ENCODE peak calls at places on chromosomes 2 and 18, in four cellular contexts. One of them, this sample, is unnamed.

GRCh38 chr2:65231892-65232477 is 4.4 kb downstream of the ACTR2 start:
- DNase-seq in mammary epithelial cell: no peak
- DNase-seq in fibroblast of lung: peak
- DNase-seq in small intestine: no peak
- DNase-seq in this sample: no peak

GRCh38 chr2:31784868-31785267 is 204.1 kb upstream of the SRD5A2 start:
- DNase-seq in mammary epithelial cell: no peak
- DNase-seq in fibroblast of lung: no peak
- DNase-seq in small intestine: no peak
- DNase-seq in this sample: no peak

GRCh38 chr18:58379443-58379842 is 249.4 kb downstream of the ALPK2 start:
- DNase-seq in mammary epithelial cell: no peak
- DNase-seq in fibroblast of lung: no peak
- DNase-seq in small intestine: no peak
- DNase-seq in this sample: no peak

GRCh38 chr2:64419591-64420165 is 34.3 kb upstream of the LGALSL start:
- DNase-seq in mammary epithelial cell: no peak
- DNase-seq in fibroblast of lung: peak
- DNase-seq in small intestine: no peak
- DNase-seq in this sample: no peak

GRCh38 chr2:47525167-47525566 is 122.2 kb downstream of the MSH2 start:
- DNase-seq in mammary epithelial cell: no peak
- DNase-seq in fibroblast of lung: no peak
- DNase-seq in small intestine: no peak
- DNase-seq in this sample: no peak

GRCh38 chr2:150188177-150188576 is 299.3 kb downstream of the RND3 start:
- DNase-seq in mammary epithelial cell: peak
- DNase-seq in fibroblast of lung: no peak
- DNase-seq in small intestine: peak
- DNase-seq in this sample: no peak

GRCh38 chr2:179123272-179123662 is 73.3 kb upstream of the CCDC141 start:
- DNase-seq in mammary epithelial cell: no peak
- DNase-seq in fibroblast of lung: no peak
- DNase-seq in small intestine: no peak
- DNase-seq in this sample: no peak

GRCh38 chr18:25726278-25726677 is 364.1 kb downstream of the SS18 start:
- DNase-seq in mammary epithelial cell: no peak
- DNase-seq in fibroblast of lung: peak
- DNase-seq in small intestine: no peak
- DNase-seq in this sample: no peak

GRCh38 chr2:64645014-64645418 is 8.7 kb downstream of the SERTAD2 start:
- DNase-seq in mammary epithelial cell: peak
- DNase-seq in fibroblast of lung: peak
- DNase-seq in small intestine: peak
- DNase-seq in this sample: no peak

GRCh38 chr2:145110668-145111067 is 590.7 kb upstream of the ZEB2 start:
- DNase-seq in mammary epithelial cell: no peak
- DNase-seq in fibroblast of lung: peak
- DNase-seq in small intestine: no peak
- DNase-seq in this sample: no peak

GRCh38 chr2:20135631-20136050 is 84.2 kb upstream of the LAPTM4A start:
- DNase-seq in mammary epithelial cell: no peak
- DNase-seq in fibroblast of lung: peak
- DNase-seq in small intestine: peak
- DNase-seq in this sample: no peak

GRCh38 chr18:57664600-57665165 is 43.0 kb upstream of the NARS1 start:
- DNase-seq in mammary epithelial cell: no peak
- DNase-seq in fibroblast of lung: no peak
- DNase-seq in small intestine: no peak
- DNase-seq in this sample: no peak

GRCh38 chr2:219723311-219723710 is 95.9 kb downstream of the SLC4A3 start:
- DNase-seq in mammary epithelial cell: no peak
- DNase-seq in fibroblast of lung: no peak
- DNase-seq in small intestine: no peak
- DNase-seq in this sample: no peak

GRCh38 chr2:40251146-40251545 is 200.7 kb downstream of the SLC8A1 start:
- DNase-seq in mammary epithelial cell: no peak
- DNase-seq in fibroblast of lung: no peak
- DNase-seq in small intestine: peak
- DNase-seq in this sample: no peak

GRCh38 chr2:36597003-36597531 is 901 bp downstream of the FEZ2 start:
- DNase-seq in mammary epithelial cell: peak
- DNase-seq in fibroblast of lung: no peak
- DNase-seq in small intestine: peak
- DNase-seq in this sample: no peak

GRCh38 chr18:7566587-7567486 is at the start of gene PTPRM:
- DNase-seq in mammary epithelial cell: peak
- DNase-seq in fibroblast of lung: peak
- DNase-seq in small intestine: peak
- DNase-seq in this sample: peak

GRCh38 chr18:25349131-25349925 is 2.6 kb downstream of the ZNF521 start:
- DNase-seq in mammary epithelial cell: no peak
- DNase-seq in fibroblast of lung: peak
- DNase-seq in small intestine: no peak
- DNase-seq in this sample: peak

GRCh38 chr2:239819091-239819973 is 205.8 kb downstream of the NDUFA10 start:
- DNase-seq in mammary epithelial cell: no peak
- DNase-seq in fibroblast of lung: no peak
- DNase-seq in small intestine: no peak
- DNase-seq in this sample: no peak

GRCh38 chr2:31446848-31447247 is 32.3 kb upstream of the XDH start:
- DNase-seq in mammary epithelial cell: no peak
- DNase-seq in fibroblast of lung: peak
- DNase-seq in small intestine: no peak
- DNase-seq in this sample: no peak

GRCh38 chr2:33223851-33224250 is 252.6 kb upstream of the RASGRP3 start:
- DNase-seq in mammary epithelial cell: no peak
- DNase-seq in fibroblast of lung: no peak
- DNase-seq in small intestine: no peak
- DNase-seq in this sample: no peak

GRCh38 chr2:225737556-225737955 is 338.0 kb downstream of the NYAP2 start:
- DNase-seq in mammary epithelial cell: peak
- DNase-seq in fibroblast of lung: peak
- DNase-seq in small intestine: no peak
- DNase-seq in this sample: no peak

GRCh38 chr18:25052426-25052825 is 299.5 kb downstream of the ZNF521 start:
- DNase-seq in mammary epithelial cell: no peak
- DNase-seq in fibroblast of lung: no peak
- DNase-seq in small intestine: no peak
- DNase-seq in this sample: no peak

GRCh38 chr2:71510938-71511337 is 57.6 kb downstream of the DYSF start:
- DNase-seq in mammary epithelial cell: no peak
- DNase-seq in fibroblast of lung: no peak
- DNase-seq in small intestine: no peak
- DNase-seq in this sample: no peak

GRCh38 chr18:31658670-31659573 is 25.5 kb downstream of the B4GALT6 start:
- DNase-seq in mammary epithelial cell: no peak
- DNase-seq in fibroblast of lung: no peak
- DNase-seq in small intestine: peak
- DNase-seq in this sample: no peak

GRCh38 chr2:23645181-23645808 is 260.3 kb downstream of the KLHL29 start:
- DNase-seq in mammary epithelial cell: peak
- DNase-seq in fibroblast of lung: no peak
- DNase-seq in small intestine: no peak
- DNase-seq in this sample: no peak

GRCh38 chr2:107412209-107412904 is 414.3 kb upstream of the RGPD4 start:
- DNase-seq in mammary epithelial cell: no peak
- DNase-seq in fibroblast of lung: peak
- DNase-seq in small intestine: no peak
- DNase-seq in this sample: no peak

GRCh38 chr2:134142903-134143302 is 111.0 kb upstream of the MGAT5 start:
- DNase-seq in mammary epithelial cell: peak
- DNase-seq in fibroblast of lung: no peak
- DNase-seq in small intestine: no peak
- DNase-seq in this sample: no peak

GRCh38 chr2:223759569-223760430 is 77.6 kb downstream of the AP1S3 start:
- DNase-seq in mammary epithelial cell: peak
- DNase-seq in fibroblast of lung: peak
- DNase-seq in small intestine: peak
- DNase-seq in this sample: no peak

GRCh38 chr2:28341208-28341891 is 51.3 kb upstream of the FOSL2 start:
- DNase-seq in mammary epithelial cell: no peak
- DNase-seq in fibroblast of lung: no peak
- DNase-seq in small intestine: peak
- DNase-seq in this sample: no peak

GRCh38 chr2:73981081-73981968 is 3.4 kb upstream of the TET3 start:
- DNase-seq in mammary epithelial cell: peak
- DNase-seq in fibroblast of lung: no peak
- DNase-seq in small intestine: peak
- DNase-seq in this sample: no peak

GRCh38 chr2:127122351-127123027 is 15.5 kb upstream of the BIN1 start:
- DNase-seq in mammary epithelial cell: no peak
- DNase-seq in fibroblast of lung: no peak
- DNase-seq in small intestine: no peak
- DNase-seq in this sample: no peak

GRCh38 chr2:37797081-37797480 is 125.6 kb upstream of the CDC42EP3 start:
- DNase-seq in mammary epithelial cell: peak
- DNase-seq in fibroblast of lung: peak
- DNase-seq in small intestine: no peak
- DNase-seq in this sample: no peak

GRCh38 chr2:75044291-75044690 is 85.8 kb downstream of the POLE4 start:
- DNase-seq in mammary epithelial cell: no peak
- DNase-seq in fibroblast of lung: no peak
- DNase-seq in small intestine: no peak
- DNase-seq in this sample: no peak

GRCh38 chr2:11676640-11677039 is 6.6 kb upstream of the NTSR2 start:
- DNase-seq in mammary epithelial cell: no peak
- DNase-seq in fibroblast of lung: no peak
- DNase-seq in small intestine: no peak
- DNase-seq in this sample: no peak

GRCh38 chr2:174138161-174138560 is 110.2 kb downstream of the OLA1 start:
- DNase-seq in mammary epithelial cell: no peak
- DNase-seq in fibroblast of lung: peak
- DNase-seq in small intestine: no peak
- DNase-seq in this sample: no peak

GRCh38 chr2:219249203-219249980 is 3.7 kb upstream of the TUBA4B start:
- DNase-seq in mammary epithelial cell: peak
- DNase-seq in fibroblast of lung: peak
- DNase-seq in small intestine: peak
- DNase-seq in this sample: peak

GRCh38 chr2:69138793-69139510 is 126.0 kb downstream of the ANTXR1 start:
- DNase-seq in mammary epithelial cell: peak
- DNase-seq in fibroblast of lung: peak
- DNase-seq in small intestine: no peak
- DNase-seq in this sample: no peak

GRCh38 chr2:236871500-236872001 is 214.1 kb upstream of the COPS8 start:
- DNase-seq in mammary epithelial cell: peak
- DNase-seq in fibroblast of lung: peak
- DNase-seq in small intestine: peak
- DNase-seq in this sample: no peak

DNA sequence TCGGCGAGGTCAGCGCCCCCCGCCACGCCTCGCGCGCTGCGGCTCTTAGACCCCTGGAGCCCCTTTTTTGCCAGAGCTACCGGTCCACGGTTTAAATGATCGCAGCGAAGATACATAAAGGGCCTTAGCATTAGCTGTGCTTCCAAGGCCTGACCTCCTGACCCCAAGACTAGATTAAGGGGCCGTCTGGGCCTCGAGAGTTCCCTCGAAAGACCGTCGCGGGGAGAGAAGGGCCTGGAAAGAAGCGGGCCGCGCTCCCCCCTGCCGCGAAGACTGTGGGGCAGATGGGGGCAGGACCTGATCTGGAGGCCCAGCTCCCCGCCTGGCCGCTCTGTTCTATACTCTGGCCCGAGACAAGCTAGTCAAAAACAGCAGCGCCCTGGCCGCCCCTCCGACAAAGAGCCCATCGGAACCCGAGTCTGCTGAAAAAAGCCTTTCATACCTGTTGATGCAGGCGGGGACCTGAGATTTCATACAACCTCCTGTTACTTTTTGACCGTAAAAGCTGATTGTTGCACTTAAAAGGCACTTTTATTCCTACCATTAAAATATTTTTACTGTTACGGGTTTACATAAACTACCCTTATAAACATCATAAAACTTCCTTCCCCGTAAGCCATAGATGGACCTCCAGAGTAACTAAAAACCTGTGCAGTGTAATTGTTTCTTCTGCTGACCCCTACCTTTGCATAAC is 68.7 kb upstream of the PSMD14 start:
- DNase-seq in mammary epithelial cell: no peak
- DNase-seq in fibroblast of lung: no peak
- DNase-seq in small intestine: no peak
- DNase-seq in this sample: no peak
- H3K27ac ChIP-seq in mammary epithelial cell: no peak
- H3K27ac ChIP-seq in fibroblast of lung: no peak
- H3K27ac ChIP-seq in small intestine: no peak
- H3K27ac ChIP-seq in this sample: peak

GRCh38 chr2:26914286-26914962 is 56.0 kb upstream of the MAPRE3 start:
- DNase-seq in mammary epithelial cell: no peak
- DNase-seq in fibroblast of lung: no peak
- DNase-seq in small intestine: no peak
- DNase-seq in this sample: no peak
- H3K27ac ChIP-seq in mammary epithelial cell: no peak
- H3K27ac ChIP-seq in fibroblast of lung: no peak
- H3K27ac ChIP-seq in small intestine: no peak
- H3K27ac ChIP-seq in this sample: peak

GRCh38 chr18:5627756-5628511 is 84.1 kb upstream of the EPB41L3 start:
- DNase-seq in mammary epithelial cell: no peak
- DNase-seq in fibroblast of lung: peak
- DNase-seq in small intestine: peak
- DNase-seq in this sample: no peak
- H3K27ac ChIP-seq in mammary epithelial cell: no peak
- H3K27ac ChIP-seq in fibroblast of lung: no peak
- H3K27ac ChIP-seq in small intestine: peak
- H3K27ac ChIP-seq in this sample: no peak

GRCh38 chr2:118689033-118689432 is 158.4 kb downstream of the EN1 start:
- DNase-seq in mammary epithelial cell: no peak
- DNase-seq in fibroblast of lung: no peak
- DNase-seq in small intestine: no peak
- DNase-seq in this sample: no peak

GRCh38 chr2:118683460-118683859 is 164.0 kb downstream of the EN1 start:
- DNase-seq in mammary epithelial cell: no peak
- DNase-seq in fibroblast of lung: no peak
- DNase-seq in small intestine: no peak
- DNase-seq in this sample: no peak

GRCh38 chr2:118687201-118687600 is 160.2 kb downstream of the EN1 start:
- DNase-seq in mammary epithelial cell: no peak
- DNase-seq in fibroblast of lung: no peak
- DNase-seq in small intestine: no peak
- DNase-seq in this sample: no peak

GRCh38 chr2:118687698-118688097 is 159.8 kb downstream of the EN1 start:
- DNase-seq in mammary epithelial cell: peak
- DNase-seq in fibroblast of lung: no peak
- DNase-seq in small intestine: no peak
- DNase-seq in this sample: no peak

DNA sequence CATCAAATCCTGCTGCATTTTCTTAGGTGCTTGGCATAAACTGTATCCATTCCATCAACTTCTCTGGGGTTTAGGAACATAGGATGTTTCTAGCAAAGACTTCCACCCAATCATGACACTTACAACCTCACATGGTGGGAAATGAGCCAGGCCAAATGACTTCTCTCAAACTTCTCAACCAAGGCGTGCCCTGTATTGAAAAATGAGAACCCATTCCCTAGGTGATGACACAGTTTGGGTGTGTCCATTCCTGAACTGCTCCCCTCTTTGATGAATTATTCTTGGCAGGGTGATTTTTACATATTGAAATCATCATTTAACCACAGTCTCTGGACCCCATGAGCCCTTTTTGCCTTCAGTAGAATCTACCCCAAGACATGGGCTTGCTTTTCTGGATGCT is 161.1 kb downstream of the EN1 start:
- DNase-seq in mammary epithelial cell: peak
- DNase-seq in fibroblast of lung: no peak
- DNase-seq in small intestine: no peak
- DNase-seq in this sample: no peak
- H3K27ac ChIP-seq in mammary epithelial cell: peak
- H3K27ac ChIP-seq in fibroblast of lung: no peak
- H3K27ac ChIP-seq in small intestine: no peak
- H3K27ac ChIP-seq in this sample: no peak